ENCODE peak calls at places on chromosomes 7 and 10, in eight cellular contexts. One of them, this sample, is unnamed.

GRCh38 chr10:12202230-12202629 is 6.2 kb downstream of the CDC123 start:
- DNase-seq in HL-60: no peak
- DNase-seq in uterus: no peak
- DNase-seq in MM.1S: no peak
- DNase-seq in AG04450: no peak
- DNase-seq in GM23338: no peak
- DNase-seq in upper lobe of right lung: no peak
- DNase-seq in psoas muscle: no peak
- DNase-seq in this sample: no peak

GRCh38 chr10:71239131-71239915 is 27.0 kb downstream of the UNC5B start:
- DNase-seq in uterus: no peak
- DNase-seq in AG04450: no peak
- DNase-seq in GM23338: no peak
- DNase-seq in HL-60: no peak
- DNase-seq in MM.1S: no peak
- DNase-seq in upper lobe of right lung: no peak
- DNase-seq in psoas muscle: no peak
- DNase-seq in this sample: no peak

GRCh38 chr10:113525713-113526112 is 27.1 kb upstream of the HABP2 start:
- DNase-seq in GM23338: no peak
- DNase-seq in MM.1S: no peak
- DNase-seq in upper lobe of right lung: no peak
- DNase-seq in HL-60: no peak
- DNase-seq in psoas muscle: no peak
- DNase-seq in AG04450: no peak
- DNase-seq in uterus: no peak
- DNase-seq in this sample: no peak

GRCh38 chr7:23394828-23395227 is 75.5 kb downstream of the IGF2BP3 start:
- DNase-seq in AG04450: no peak
- DNase-seq in MM.1S: no peak
- DNase-seq in psoas muscle: no peak
- DNase-seq in GM23338: no peak
- DNase-seq in uterus: no peak
- DNase-seq in HL-60: no peak
- DNase-seq in upper lobe of right lung: no peak
- DNase-seq in this sample: no peak

GRCh38 chr7:100584677-100585510 is 1.0 kb downstream of the LRCH4 start:
- DNase-seq in uterus: no peak
- DNase-seq in GM23338: peak
- DNase-seq in HL-60: no peak
- DNase-seq in AG04450: no peak
- DNase-seq in psoas muscle: peak
- DNase-seq in MM.1S: no peak
- DNase-seq in upper lobe of right lung: peak
- DNase-seq in this sample: no peak

GRCh38 chr10:49562893-49563292 is 24.0 kb upstream of the ERCC6 start:
- DNase-seq in MM.1S: no peak
- DNase-seq in HL-60: no peak
- DNase-seq in AG04450: no peak
- DNase-seq in uterus: no peak
- DNase-seq in GM23338: no peak
- DNase-seq in upper lobe of right lung: no peak
- DNase-seq in psoas muscle: no peak
- DNase-seq in this sample: no peak

GRCh38 chr7:150580995-150581394 is 13.8 kb downstream of the GIMAP4 start:
- DNase-seq in psoas muscle: no peak
- DNase-seq in uterus: no peak
- DNase-seq in upper lobe of right lung: no peak
- DNase-seq in MM.1S: no peak
- DNase-seq in HL-60: no peak
- DNase-seq in AG04450: no peak
- DNase-seq in GM23338: no peak
- DNase-seq in this sample: no peak

GRCh38 chr7:128311003-128311402 is 32.7 kb downstream of the RBM28 start:
- DNase-seq in psoas muscle: no peak
- DNase-seq in GM23338: no peak
- DNase-seq in HL-60: no peak
- DNase-seq in MM.1S: no peak
- DNase-seq in uterus: no peak
- DNase-seq in upper lobe of right lung: no peak
- DNase-seq in AG04450: no peak
- DNase-seq in this sample: no peak

GRCh38 chr7:28155964-28156363 is 24.6 kb downstream of the JAZF1 start:
- DNase-seq in upper lobe of right lung: no peak
- DNase-seq in MM.1S: no peak
- DNase-seq in GM23338: no peak
- DNase-seq in psoas muscle: no peak
- DNase-seq in uterus: no peak
- DNase-seq in AG04450: no peak
- DNase-seq in HL-60: no peak
- DNase-seq in this sample: no peak

GRCh38 chr10:130934333-130935035 is 377.0 kb downstream of the TCERG1L start:
- DNase-seq in AG04450: no peak
- DNase-seq in GM23338: peak
- DNase-seq in HL-60: no peak
- DNase-seq in uterus: no peak
- DNase-seq in upper lobe of right lung: no peak
- DNase-seq in MM.1S: no peak
- DNase-seq in psoas muscle: no peak
- DNase-seq in this sample: no peak

GRCh38 chr10:104435822-104436221 is 82.2 kb downstream of the CFAP58 start:
- DNase-seq in uterus: no peak
- DNase-seq in upper lobe of right lung: no peak
- DNase-seq in HL-60: no peak
- DNase-seq in AG04450: no peak
- DNase-seq in MM.1S: no peak
- DNase-seq in psoas muscle: no peak
- DNase-seq in GM23338: no peak
- DNase-seq in this sample: no peak

GRCh38 chr10:77036993-77037734 is 600.4 kb downstream of the KCNMA1 start:
- DNase-seq in GM23338: peak
- DNase-seq in upper lobe of right lung: no peak
- DNase-seq in AG04450: no peak
- DNase-seq in uterus: no peak
- DNase-seq in HL-60: no peak
- DNase-seq in MM.1S: peak
- DNase-seq in psoas muscle: no peak
- DNase-seq in this sample: no peak

GRCh38 chr10:24494777-24495176 is 228.9 kb downstream of the ARHGAP21 start:
- DNase-seq in upper lobe of right lung: no peak
- DNase-seq in AG04450: no peak
- DNase-seq in HL-60: no peak
- DNase-seq in MM.1S: no peak
- DNase-seq in uterus: no peak
- DNase-seq in GM23338: peak
- DNase-seq in psoas muscle: no peak
- DNase-seq in this sample: no peak

GRCh38 chr7:27560706-27561235 is 101.9 kb downstream of the HIBADH start:
- DNase-seq in GM23338: no peak
- DNase-seq in upper lobe of right lung: no peak
- DNase-seq in uterus: no peak
- DNase-seq in MM.1S: no peak
- DNase-seq in psoas muscle: no peak
- DNase-seq in HL-60: no peak
- DNase-seq in AG04450: peak
- DNase-seq in this sample: no peak

GRCh38 chr10:101001225-101002035 is 1.8 kb downstream of the LZTS2 start:
- DNase-seq in MM.1S: peak
- DNase-seq in uterus: peak
- DNase-seq in GM23338: no peak
- DNase-seq in upper lobe of right lung: peak
- DNase-seq in HL-60: no peak
- DNase-seq in psoas muscle: peak
- DNase-seq in AG04450: no peak
- DNase-seq in this sample: peak

GRCh38 chr7:64888901-64889685 is 14.0 kb upstream of the ZNF273 start:
- DNase-seq in GM23338: peak
- DNase-seq in MM.1S: no peak
- DNase-seq in upper lobe of right lung: peak
- DNase-seq in HL-60: no peak
- DNase-seq in uterus: no peak
- DNase-seq in psoas muscle: no peak
- DNase-seq in AG04450: no peak
- DNase-seq in this sample: peak

GRCh38 chr10:61438141-61438984 is 14.8 kb downstream of the TMEM26 start:
- DNase-seq in uterus: no peak
- DNase-seq in MM.1S: no peak
- DNase-seq in upper lobe of right lung: no peak
- DNase-seq in psoas muscle: no peak
- DNase-seq in AG04450: no peak
- DNase-seq in HL-60: no peak
- DNase-seq in GM23338: no peak
- DNase-seq in this sample: no peak

GRCh38 chr7:114082934-114083647 is 164.3 kb upstream of the PPP1R3A start:
- DNase-seq in HL-60: no peak
- DNase-seq in GM23338: peak
- DNase-seq in psoas muscle: no peak
- DNase-seq in upper lobe of right lung: peak
- DNase-seq in uterus: peak
- DNase-seq in AG04450: no peak
- DNase-seq in MM.1S: no peak
- DNase-seq in this sample: no peak

DNA sequence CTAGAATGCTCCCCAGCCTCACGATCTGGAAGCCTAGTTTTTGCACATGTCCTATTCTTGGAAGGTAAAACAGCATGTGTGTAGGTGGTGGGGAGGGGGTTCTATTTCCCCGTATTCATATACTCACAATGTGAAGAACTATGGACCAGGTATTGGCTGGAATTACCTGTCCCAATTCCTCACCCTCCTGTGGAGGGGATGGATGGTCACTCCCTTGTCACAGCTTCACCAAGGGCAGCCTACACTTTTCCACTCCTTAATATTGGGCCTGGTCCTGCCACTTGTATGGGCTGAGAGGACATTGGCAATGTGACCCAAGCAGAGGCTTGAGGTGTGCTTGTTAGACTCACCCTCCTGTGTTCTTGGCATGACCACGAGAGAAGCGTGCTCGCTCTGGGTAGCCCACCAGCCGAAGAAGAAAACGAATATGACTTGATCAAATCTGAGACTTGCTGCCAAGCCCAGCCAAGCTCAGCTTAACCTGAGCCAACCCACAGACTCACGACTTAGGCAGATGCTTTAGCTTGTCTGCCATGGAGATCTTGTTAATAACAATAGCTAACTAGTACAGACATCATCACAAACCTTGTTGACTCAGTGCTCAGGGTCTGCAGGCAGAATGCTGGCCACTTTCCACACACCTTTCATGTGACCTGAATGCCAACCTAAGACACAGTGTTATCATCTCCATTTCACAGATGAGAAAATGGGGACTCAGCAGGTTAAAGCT is 17.2 kb downstream of the ZNF488 start:
- DNase-seq in psoas muscle: no peak
- DNase-seq in AG04450: no peak
- DNase-seq in HL-60: no peak
- DNase-seq in uterus: no peak
- DNase-seq in MM.1S: no peak
- DNase-seq in upper lobe of right lung: peak
- DNase-seq in GM23338: no peak
- DNase-seq in this sample: peak
- H3K27ac ChIP-seq in psoas muscle: no peak
- H3K27ac ChIP-seq in AG04450: no peak
- H3K27ac ChIP-seq in HL-60: no peak
- H3K27ac ChIP-seq in uterus: no peak
- H3K27ac ChIP-seq in MM.1S: no peak
- H3K27ac ChIP-seq in upper lobe of right lung: no peak
- H3K27ac ChIP-seq in GM23338: no peak
- H3K27ac ChIP-seq in this sample: no peak

GRCh38 chr7:94005753-94006152 is 1.6 kb upstream of the BET1 start:
- DNase-seq in MM.1S: no peak
- DNase-seq in uterus: no peak
- DNase-seq in upper lobe of right lung: no peak
- DNase-seq in AG04450: no peak
- DNase-seq in GM23338: no peak
- DNase-seq in psoas muscle: no peak
- DNase-seq in HL-60: no peak
- DNase-seq in this sample: no peak
- TF ChIP-seq CTCF in MM.1S: no peak
- TF ChIP-seq CTCF in uterus: no peak
- TF ChIP-seq CTCF in upper lobe of right lung: no peak
- TF ChIP-seq CTCF in AG04450: no peak
- TF ChIP-seq CTCF in GM23338: no peak
- TF ChIP-seq CTCF in psoas muscle: no peak
- TF ChIP-seq CTCF in HL-60: no peak
- TF ChIP-seq CTCF in this sample: no peak

DNA sequence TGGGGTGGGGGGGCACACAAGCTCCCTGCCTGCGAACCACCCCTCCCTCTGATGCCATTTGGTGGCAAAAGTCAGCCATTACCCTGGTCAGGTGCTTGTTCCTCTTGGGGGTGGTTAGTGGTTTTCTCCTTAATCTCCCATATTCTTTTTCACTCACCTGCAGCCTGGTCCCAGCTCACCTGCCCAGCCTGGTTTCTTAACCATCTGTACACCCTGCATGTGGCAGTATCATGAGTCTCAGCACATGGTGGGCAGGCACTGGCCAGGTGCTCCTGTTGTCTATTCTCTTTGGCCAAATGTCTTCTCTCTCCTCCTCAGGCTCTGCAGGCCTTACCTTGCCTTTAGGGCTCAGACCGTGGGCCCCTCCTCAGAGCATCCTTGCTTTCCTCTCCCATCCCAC is 30.5 kb downstream of the OGDH start:
- DNase-seq in HL-60: no peak
- DNase-seq in upper lobe of right lung: no peak
- DNase-seq in GM23338: no peak
- DNase-seq in MM.1S: peak
- DNase-seq in psoas muscle: no peak
- DNase-seq in AG04450: no peak
- DNase-seq in uterus: no peak
- DNase-seq in this sample: peak
- H3K4me3 ChIP-seq in HL-60: no peak
- H3K4me3 ChIP-seq in upper lobe of right lung: no peak
- H3K4me3 ChIP-seq in GM23338: no peak
- H3K4me3 ChIP-seq in MM.1S: no peak
- H3K4me3 ChIP-seq in psoas muscle: no peak
- H3K4me3 ChIP-seq in AG04450: no peak
- H3K4me3 ChIP-seq in uterus: no peak
- H3K4me3 ChIP-seq in this sample: no peak

DNA sequence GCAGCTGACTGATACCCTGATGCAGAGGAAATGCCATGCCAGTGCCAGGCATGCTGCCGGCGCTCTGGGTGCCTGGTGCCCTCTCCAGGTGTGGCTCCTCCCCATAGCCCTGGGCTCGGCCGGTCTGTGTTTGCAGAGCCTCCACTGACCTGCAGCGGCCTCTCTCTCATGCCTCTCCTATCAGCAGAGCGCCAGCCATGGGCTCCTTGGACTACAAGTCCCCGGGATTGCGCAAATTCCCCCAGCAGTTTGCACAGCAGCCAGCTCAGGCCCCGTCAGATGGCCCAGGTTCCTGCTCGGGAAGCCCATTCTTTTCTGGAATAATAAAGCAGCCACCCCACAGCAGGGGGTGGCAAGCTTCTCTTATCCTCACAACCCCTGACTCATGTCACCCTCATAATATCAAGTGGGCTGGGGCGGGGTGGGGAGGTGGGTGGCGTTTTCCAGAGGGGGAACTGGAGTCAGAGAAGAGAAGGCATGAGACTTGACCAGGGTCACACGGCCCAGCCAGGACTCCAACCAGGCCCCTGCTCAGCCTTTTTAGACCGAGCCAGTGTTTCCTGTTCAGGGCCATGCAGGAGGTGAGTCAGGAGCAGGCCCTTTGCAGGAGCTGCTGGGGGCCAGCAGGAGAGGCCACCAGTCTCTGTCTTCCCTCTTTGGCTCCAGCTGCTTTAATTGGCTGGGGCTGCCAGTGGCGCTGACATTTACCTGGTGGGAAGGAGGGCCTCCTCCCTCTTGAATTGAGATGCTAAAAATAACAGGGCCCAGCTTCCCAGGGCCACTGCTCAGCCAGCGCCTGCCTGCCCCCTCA is 58.6 kb downstream of the ZMIZ1 start:
- DNase-seq in HL-60: peak
- DNase-seq in GM23338: peak
- DNase-seq in AG04450: no peak
- DNase-seq in uterus: peak
- DNase-seq in psoas muscle: peak
- DNase-seq in MM.1S: no peak
- DNase-seq in upper lobe of right lung: peak
- DNase-seq in this sample: no peak
- H3K27ac ChIP-seq in HL-60: peak
- H3K27ac ChIP-seq in GM23338: peak
- H3K27ac ChIP-seq in AG04450: peak
- H3K27ac ChIP-seq in uterus: peak
- H3K27ac ChIP-seq in psoas muscle: peak
- H3K27ac ChIP-seq in MM.1S: no peak
- H3K27ac ChIP-seq in upper lobe of right lung: peak
- H3K27ac ChIP-seq in this sample: no peak

This sample was measured in coronary artery.